ENCODE peak calls at places on chromosome 18, in ten cellular contexts. A, R, P, N, O, L, M, Q, Z and X are unnamed samples. For H3K9me3, the result is how much of the 10 kb centered on the place peaks cover.

GRCh38 chr18:3885209-3885792 is 435.3 kb downstream of the TGIF1 start:
- DNase-seq in O (no peak), P (no peak), M (no peak), N (no peak), Q (no peak), L (no peak), R (no peak), A (no peak), Z (no peak), X (peak)

GRCh38 chr18:59383831-59384230 is 24.8 kb upstream of the LMAN1 start:
- DNase-seq in O (no peak), R (no peak), A (no peak), M (no peak), P (no peak), N (no peak), Q (no peak), L (no peak), Z (no peak), X (no peak)

GRCh38 chr18:13379930-13380665 is 161.5 kb downstream of the LDLRAD4 start:
- DNase-seq in N (no peak), Q (no peak), L (peak), A (no peak), O (no peak), P (no peak), Z (no peak), M (no peak), R (no peak), X (no peak)

GRCh38 chr18:43271593-43272432 is 5.5 kb downstream of the SYT4 start:
- DNase-seq in O (peak), Z (no peak), R (no peak), Q (peak), P (peak), N (peak), L (no peak), M (no peak), A (no peak), X (peak)

GRCh38 chr18:44848931-44849330 is 168.2 kb downstream of the SETBP1 start:
- DNase-seq in L (no peak), R (no peak), N (no peak), M (no peak), O (peak), Q (no peak), P (peak), Z (no peak), A (no peak), X (no peak)

GRCh38 chr18:22167471-22168151 is 1.8 kb upstream of the GATA6 start:
- DNase-seq in Z (no peak), P (peak), R (no peak), M (peak), N (no peak), Q (no peak), O (peak), A (no peak), L (no peak), X (peak)

GRCh38 chr18:68083131-68083530 is 566.6 kb upstream of the DSEL start:
- DNase-seq in O (no peak), Q (peak), Z (no peak), N (no peak), P (peak), M (no peak), A (no peak), L (no peak), R (no peak), X (peak)

GRCh38 chr18:11498821-11499220 is 110.6 kb upstream of the SLC35G4 start:
- DNase-seq in M (no peak), Z (no peak), O (no peak), Q (no peak), L (no peak), P (no peak), A (no peak), R (no peak), N (no peak), X (no peak)

GRCh38 chr18:60331890-60332289 is 40.7 kb downstream of the MC4R start:
- DNase-seq in A (no peak), Z (no peak), R (no peak), L (no peak), N (no peak), M (no peak), O (no peak), Q (no peak), P (no peak), X (peak)

DNA sequence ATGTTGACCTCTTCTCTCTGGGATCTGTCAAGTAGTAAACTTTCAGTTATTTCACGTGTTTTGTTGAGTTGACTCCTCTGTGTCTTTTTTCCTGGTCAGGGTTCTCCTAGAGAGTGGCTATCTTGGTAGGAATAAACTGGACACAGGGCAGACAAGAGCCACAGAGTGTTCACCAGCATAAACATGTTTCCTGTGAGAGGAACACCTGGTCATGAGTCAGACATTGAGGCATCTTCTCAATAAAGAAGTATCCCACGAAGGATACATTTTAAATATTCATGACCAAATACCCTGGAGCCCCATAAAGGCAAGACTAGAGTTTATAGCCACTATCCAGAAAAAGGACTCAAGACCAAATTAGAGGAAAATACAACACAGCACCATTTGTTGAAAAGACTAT is 269.7 kb upstream of the ZNF521 start:
- DNase-seq in M (no peak), O (no peak), Z (no peak), L (no peak), A (no peak), P (no peak), Q (no peak), N (no peak), R (no peak), X (no peak)
- H3K9me3 ChIP-seq in M (under half), O (under half), Z (under half), L (under half), A (under half), P (under half), Q (under half), N (under half), R (under half), X (under half)

GRCh38 chr18:58252166-58252565 is 208.1 kb downstream of the NEDD4L start:
- DNase-seq in N (no peak), M (no peak), Z (no peak), P (no peak), L (no peak), A (no peak), R (no peak), Q (no peak), O (no peak), X (no peak)

GRCh38 chr18:58251416-58251815 is 207.4 kb downstream of the NEDD4L start:
- DNase-seq in N (no peak), P (no peak), M (no peak), A (no peak), O (no peak), Z (no peak), Q (no peak), L (no peak), R (no peak), X (no peak)

GRCh38 chr18:58253871-58254270 is 209.8 kb downstream of the NEDD4L start:
- DNase-seq in M (no peak), L (no peak), Q (no peak), R (no peak), Z (no peak), N (no peak), P (no peak), A (peak), O (no peak), X (no peak)

GRCh38 chr18:58254873-58255511 is 211.0 kb downstream of the NEDD4L start:
- DNase-seq in L (no peak), M (peak), R (peak), Z (no peak), A (no peak), O (peak), Q (no peak), P (no peak), N (no peak), X (no peak)

GRCh38 chr18:58253318-58253717 is 209.3 kb downstream of the NEDD4L start:
- DNase-seq in P (no peak), L (no peak), R (no peak), O (no peak), N (no peak), M (no peak), Z (no peak), A (no peak), Q (no peak), X (no peak)
- H3K27ac ChIP-seq in P (no peak), L (no peak), R (no peak), O (no peak), N (no peak), M (no peak), Z (no peak), A (no peak), Q (no peak), X (no peak)

GRCh38 chr18:69491576-69491975 is 90.9 kb downstream of the DOK6 start:
- DNase-seq in N (no peak), Z (no peak), M (no peak), P (no peak), A (no peak), Q (no peak), L (no peak), R (no peak), O (no peak), X (no peak)

GRCh38 chr18:69492861-69493260 is 92.2 kb downstream of the DOK6 start:
- DNase-seq in Q (no peak), A (no peak), L (no peak), R (no peak), M (no peak), N (no peak), Z (no peak), O (no peak), P (no peak), X (no peak)

GRCh38 chr18:69490813-69491212 is 90.1 kb downstream of the DOK6 start:
- DNase-seq in P (peak), M (no peak), Z (no peak), A (no peak), Q (peak), O (no peak), L (no peak), R (no peak), N (no peak), X (peak)

GRCh38 chr18:69487488-69488394 is 87.1 kb downstream of the DOK6 start:
- DNase-seq in N (no peak), L (no peak), A (no peak), Z (no peak), Q (no peak), O (no peak), P (no peak), R (no peak), M (no peak), X (no peak)

GRCh38 chr18:69490072-69490471 is 89.4 kb downstream of the DOK6 start:
- DNase-seq in R (no peak), Q (no peak), N (no peak), M (no peak), L (no peak), O (no peak), P (no peak), A (no peak), Z (no peak), X (peak)
- TF ChIP-seq CTCF in R (no peak), Q (no peak), N (no peak), M (no peak), L (no peak), O (no peak), P (no peak), A (no peak), Z (no peak), X (no peak)

DNA sequence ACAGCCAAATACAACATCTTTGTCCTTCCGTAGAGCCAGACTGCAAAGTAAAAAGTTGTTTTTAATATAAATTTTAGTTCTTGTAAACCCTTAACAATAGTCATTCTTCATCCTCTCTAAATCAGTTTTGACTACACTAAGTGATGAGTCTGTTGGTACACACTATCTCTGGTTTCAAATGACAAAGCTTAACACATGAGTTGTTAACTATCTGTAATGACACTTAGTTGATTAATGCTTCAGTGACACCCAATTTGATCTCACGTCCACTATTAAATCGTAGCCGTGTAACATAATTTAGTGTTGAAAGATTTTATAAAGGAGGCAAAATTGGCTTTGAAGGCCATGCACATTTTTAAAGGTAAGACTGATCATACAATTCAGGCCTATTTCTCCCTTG is 181.6 kb downstream of the ZNF521 start:
- DNase-seq in Q (no peak), M (no peak), R (no peak), O (no peak), Z (no peak), N (no peak), L (no peak), P (no peak), A (no peak), X (no peak)
- H3K9me3 ChIP-seq in Q (under half), M (under half), R (under half), O (under half), Z (under half), N (under half), L (under half), P (under half), A (under half), X (under half)

DNA sequence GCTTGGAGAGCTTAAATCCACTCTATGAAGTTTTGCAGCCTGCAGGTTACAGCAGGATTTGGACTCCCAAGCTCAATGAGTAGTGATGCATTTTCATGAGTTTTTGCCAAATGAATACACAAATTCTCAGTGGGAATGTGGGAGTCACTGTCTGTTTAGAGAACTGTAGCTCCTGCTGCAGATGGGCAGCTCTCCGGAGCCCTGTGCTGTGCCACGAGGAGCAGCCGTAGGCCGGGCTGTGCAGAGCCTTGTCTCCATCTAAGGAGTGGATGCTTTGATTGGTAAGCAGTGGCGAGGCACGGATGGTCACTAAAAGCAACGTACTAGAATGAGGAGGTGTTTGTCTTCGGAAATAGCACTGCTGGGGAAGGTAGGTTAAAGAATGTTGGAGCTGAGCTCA is 96.0 kb upstream of the NFATC1 start:
- DNase-seq in M (no peak), A (no peak), N (no peak), O (no peak), L (no peak), P (no peak), Z (no peak), Q (no peak), R (no peak), X (no peak)
- H3K27ac ChIP-seq in M (no peak), A (no peak), N (no peak), O (no peak), L (no peak), P (no peak), Z (no peak), Q (no peak), R (no peak), X (no peak)

DNA sequence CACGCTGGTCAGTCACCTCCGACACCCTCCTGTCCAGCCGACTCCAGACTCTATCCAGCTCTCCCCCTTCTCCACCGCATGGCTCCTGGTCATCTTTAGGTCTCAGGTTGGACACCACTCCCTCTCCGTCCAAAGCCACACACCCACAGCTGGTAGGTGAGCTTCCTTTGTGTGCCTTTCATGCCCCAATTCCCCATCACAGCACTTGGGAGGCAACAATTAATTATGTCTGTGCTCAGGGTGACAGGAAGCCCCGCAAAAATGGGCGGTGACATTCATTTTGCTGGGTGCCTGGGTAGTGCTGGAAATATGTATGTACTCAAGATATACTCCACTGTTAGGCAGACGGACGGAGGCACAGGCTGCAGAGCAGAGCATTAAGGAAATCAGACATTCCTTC is 13.2 kb downstream of the EPB41L3 start:
- DNase-seq in R (no peak), O (no peak), Q (no peak), L (no peak), Z (no peak), A (no peak), P (no peak), M (no peak), N (no peak), X (no peak)
- TF ChIP-seq CTCF in R (no peak), O (no peak), Q (no peak), L (no peak), Z (no peak), A (no peak), P (no peak), M (no peak), N (no peak), X (no peak)

GRCh38 chr18:35322486-35323258 is 21.5 kb downstream of the ZNF24 start:
- DNase-seq in N (no peak), A (peak), Q (no peak), P (no peak), M (no peak), L (no peak), R (no peak), Z (no peak), O (no peak), X (no peak)
- H3K9me3 ChIP-seq in N (under half), A (under half), Q (under half), P (under half), M (under half), L (under half), R (under half), Z (under half), O (under half), X (under half)

GRCh38 chr18:54880706-54881105 is 52.4 kb downstream of the RAB27B start:
- DNase-seq in P (peak), A (peak), N (no peak), Z (no peak), L (no peak), M (no peak), Q (peak), O (no peak), R (no peak), X (no peak)

GRCh38 chr18:54878662-54879058 is 50.4 kb downstream of the RAB27B start:
- DNase-seq in R (no peak), N (no peak), L (no peak), M (no peak), O (no peak), A (no peak), Z (no peak), P (no peak), Q (no peak), X (no peak)

GRCh38 chr18:54882318-54882717 is 54.0 kb downstream of the RAB27B start:
- DNase-seq in Z (no peak), M (no peak), R (no peak), P (no peak), A (no peak), Q (no peak), N (no peak), L (no peak), O (no peak), X (no peak)

GRCh38 chr18:54879691-54880090 is 51.4 kb downstream of the RAB27B start:
- DNase-seq in L (no peak), Q (no peak), R (no peak), O (no peak), M (no peak), Z (no peak), A (no peak), P (no peak), N (no peak), X (no peak)

DNA sequence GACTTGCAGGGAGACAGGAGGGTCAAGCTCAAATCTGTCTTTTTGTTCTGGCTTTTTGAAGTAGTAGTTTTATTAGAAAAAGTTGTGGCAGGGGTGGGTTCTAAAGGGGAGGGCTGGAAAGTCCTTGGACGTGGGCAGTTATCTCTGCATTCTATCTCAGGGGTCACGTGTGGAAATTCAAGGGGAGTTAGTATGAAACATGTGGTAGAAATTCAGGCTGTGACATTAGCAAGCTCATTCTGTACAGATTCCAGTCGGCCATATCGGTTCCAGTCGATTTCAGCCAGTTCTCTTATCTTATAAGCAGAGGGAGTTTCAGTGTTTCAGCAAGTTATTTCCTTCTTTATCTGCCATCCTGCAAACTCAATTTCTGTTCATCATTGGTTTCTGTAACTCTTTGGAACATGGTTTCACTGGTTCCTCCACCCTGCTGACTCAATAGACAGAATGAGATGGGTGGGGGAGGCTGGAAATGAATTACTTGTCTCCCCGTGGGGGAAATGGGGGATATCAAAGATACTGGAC is 53.0 kb downstream of the RAB27B start:
- DNase-seq in A (no peak), N (no peak), M (no peak), P (peak), O (no peak), L (no peak), R (no peak), Z (no peak), Q (no peak), X (no peak)
- H3K27ac ChIP-seq in A (no peak), N (no peak), M (no peak), P (no peak), O (no peak), L (no peak), R (no peak), Z (no peak), Q (no peak), X (no peak)

GRCh38 chr18:25047421-25047820 is 304.5 kb downstream of the ZNF521 start:
- DNase-seq in P (no peak), Q (no peak), N (no peak), L (no peak), O (no peak), A (no peak), M (no peak), Z (no peak), R (no peak), X (no peak)

GRCh38 chr18:25042641-25043051 is 309.3 kb downstream of the ZNF521 start:
- DNase-seq in Z (no peak), Q (no peak), O (no peak), N (no peak), A (no peak), M (no peak), P (peak), R (no peak), L (no peak), X (no peak)

GRCh38 chr18:25044694-25045093 is 307.3 kb downstream of the ZNF521 start:
- DNase-seq in R (no peak), P (no peak), Z (no peak), N (no peak), L (no peak), A (no peak), Q (no peak), M (no peak), O (no peak), X (no peak)

GRCh38 chr18:25039781-25040180 is 312.2 kb downstream of the ZNF521 start:
- DNase-seq in Z (no peak), P (no peak), L (no peak), A (no peak), Q (no peak), M (no peak), N (no peak), O (no peak), R (no peak), X (no peak)

GRCh38 chr18:25043104-25043503 is 308.9 kb downstream of the ZNF521 start:
- DNase-seq in R (no peak), Z (no peak), Q (no peak), N (no peak), M (no peak), O (no peak), A (no peak), P (no peak), L (no peak), X (no peak)
- TF ChIP-seq CTCF in R (no peak), Z (no peak), Q (no peak), N (no peak), M (no peak), O (no peak), A (no peak), P (no peak), L (no peak), X (no peak)

GRCh38 chr18:61556862-61557261 is 223.6 kb downstream of the CDH20 start:
- DNase-seq in M (no peak), L (no peak), Q (no peak), N (no peak), A (no peak), Z (no peak), R (no peak), P (no peak), O (no peak), X (peak)
- H3K9me3 ChIP-seq in M (under half), L (under half), Q (under half), N (under half), A (under half), Z (under half), R (under half), P (under half), O (under half), X (under half)